ENCODE peak calls at places on chromosomes 5 and 9, in seven cellular contexts. H, F, O, S, T, D and X are unnamed samples. For H3K4me1, the result is how much of the 10 kb centered on the place peaks cover.

GRCh38 chr9:129023036-129023907 is 4.9 kb downstream of the SH3GLB2 start:
- DNase-seq in O (peak), T (no peak), H (no peak), D (peak), S (peak), F (no peak), X (peak)

GRCh38 chr5:178790371-178790770 is 59.9 kb upstream of the ZNF354A start:
- DNase-seq in O (peak), T (no peak), H (no peak), S (no peak), F (peak), D (no peak), X (no peak)

GRCh38 chr9:36796671-36797419 is 224.2 kb downstream of the MELK start:
- DNase-seq in S (no peak), F (no peak), T (no peak), D (no peak), H (no peak), O (no peak), X (no peak)

GRCh38 chr5:154829589-154830218 is 20.7 kb downstream of the FAXDC2 start:
- DNase-seq in D (peak), H (peak), T (no peak), F (peak), O (no peak), S (no peak), X (no peak)

GRCh38 chr5:96679293-96679692 is 17.1 kb downstream of the CAST start:
- DNase-seq in T (peak), S (no peak), O (no peak), H (no peak), F (no peak), D (no peak), X (no peak)

GRCh38 chr5:112923148-112923917 is 1.3 kb upstream of the REEP5 start:
- DNase-seq in F (no peak), D (no peak), H (peak), T (peak), O (no peak), S (peak), X (no peak)

GRCh38 chr9:132554755-132555154 is 27.7 kb upstream of the BARHL1 start:
- DNase-seq in O (no peak), D (no peak), S (no peak), T (no peak), H (no peak), F (no peak), X (no peak)

GRCh38 chr5:123720955-123721354 is 209.0 kb downstream of the CSNK1G3 start:
- DNase-seq in H (no peak), D (no peak), T (no peak), F (no peak), O (no peak), S (no peak), X (no peak)

GRCh38 chr5:149497357-149497756 is 53.9 kb downstream of the CSNK1A1 start:
- DNase-seq in F (no peak), S (no peak), O (no peak), H (no peak), D (peak), T (no peak), X (no peak)

GRCh38 chr9:27688954-27689353 is 115.7 kb upstream of the C9orf72 start:
- DNase-seq in S (no peak), O (no peak), D (no peak), T (no peak), H (no peak), F (no peak), X (no peak)

GRCh38 chr5:179311091-179311470 is 34.2 kb downstream of the ADAMTS2 start:
- DNase-seq in D (no peak), S (peak), F (peak), O (peak), H (no peak), T (no peak), X (no peak)

GRCh38 chr5:82119889-82120288 is 148.1 kb downstream of the ATG10 start:
- DNase-seq in O (no peak), D (no peak), S (no peak), F (no peak), T (no peak), H (no peak), X (no peak)

GRCh38 chr5:162325143-162325727 is 257.7 kb downstream of the GABRG2 start:
- DNase-seq in T (no peak), H (no peak), F (no peak), O (no peak), S (no peak), D (no peak), X (no peak)

GRCh38 chr9:136021171-136021890 is 60.2 kb upstream of the UBAC1 start:
- DNase-seq in H (no peak), F (no peak), O (no peak), T (no peak), D (no peak), S (no peak), X (no peak)

GRCh38 chr5:143569213-143569663 is 165.8 kb upstream of the NR3C1 start:
- DNase-seq in T (no peak), S (no peak), F (no peak), O (no peak), H (no peak), D (no peak), X (no peak)

GRCh38 chr9:136311433-136312375 is 7.8 kb upstream of the CCDC187 start:
- DNase-seq in F (no peak), T (peak), O (no peak), H (peak), S (peak), D (no peak), X (peak)

GRCh38 chr5:43773032-43773830 is 170.3 kb downstream of the NNT start:
- DNase-seq in T (no peak), H (no peak), S (no peak), D (peak), O (no peak), F (no peak), X (no peak)

GRCh38 chr5:171420429-171421231 is 1.2 kb downstream of the FGF18 start:
- DNase-seq in O (peak), H (peak), F (peak), T (no peak), D (peak), S (peak), X (peak)

GRCh38 chr5:77774981-77775772 is 962 bp downstream of the TBCA start:
- DNase-seq in T (no peak), O (no peak), H (no peak), D (peak), F (no peak), S (no peak), X (no peak)

GRCh38 chr9:2085719-2086515 is 70.8 kb downstream of the SMARCA2 start:
- DNase-seq in H (no peak), S (no peak), F (no peak), O (no peak), D (peak), T (no peak), X (no peak)

GRCh38 chr9:23538060-23538387 is 288.0 kb downstream of the ELAVL2 start:
- DNase-seq in T (no peak), D (no peak), H (no peak), F (no peak), O (no peak), S (no peak), X (no peak)

GRCh38 chr9:132241840-132242620 is 80.2 kb downstream of the NTNG2 start:
- DNase-seq in D (no peak), T (peak), S (peak), O (peak), H (peak), F (peak), X (no peak)

GRCh38 chr9:116365056-116365471 is 211.5 kb downstream of the PAPPA start:
- DNase-seq in T (no peak), S (peak), O (peak), H (no peak), D (peak), F (no peak), X (peak)

GRCh38 chr9:77843088-77843985 is 188.3 kb downstream of the GNAQ start:
- DNase-seq in F (no peak), H (no peak), S (no peak), O (no peak), D (no peak), T (no peak), X (no peak)

GRCh38 chr9:1050125-1050895 is at the start of gene DMRT2:
- DNase-seq in F (peak), S (peak), H (peak), T (peak), O (peak), D (peak), X (peak)

GRCh38 chr9:13568446-13568845 is 289.0 kb upstream of the MPDZ start:
- DNase-seq in H (no peak), F (no peak), D (peak), T (peak), S (no peak), O (no peak), X (peak)

GRCh38 chr5:149618581-149619248 is 37.4 kb downstream of the ARHGEF37 start:
- DNase-seq in O (no peak), T (peak), D (peak), H (peak), S (no peak), F (no peak), X (peak)

GRCh38 chr9:125744616-125745387 is 2.4 kb upstream of the PBX3 start:
- DNase-seq in F (no peak), O (no peak), S (no peak), T (no peak), H (no peak), D (peak), X (no peak)

GRCh38 chr5:72145351-72145750 is 38.1 kb downstream of the MAP1B start:
- DNase-seq in S (no peak), F (no peak), T (no peak), D (peak), O (no peak), H (no peak), X (no peak)

GRCh38 chr5:107021575-107021974 is 649.2 kb downstream of the EFNA5 start:
- DNase-seq in O (no peak), S (no peak), H (no peak), F (no peak), D (no peak), T (no peak), X (no peak)

GRCh38 chr5:169390265-169390664 is 89.3 kb upstream of the SLIT3 start:
- DNase-seq in F (no peak), O (no peak), S (no peak), T (no peak), H (no peak), D (no peak), X (no peak)

GRCh38 chr5:72835633-72836032 is 19.2 kb downstream of the TNPO1 start:
- DNase-seq in T (no peak), O (no peak), S (no peak), F (no peak), D (no peak), H (no peak), X (no peak)

GRCh38 chr9:469672-470040 is 255.0 kb downstream of the DOCK8 start:
- DNase-seq in T (peak), O (no peak), H (peak), S (peak), F (no peak), D (no peak), X (peak)

GRCh38 chr9:109312783-109313182 is 8.1 kb downstream of the EPB41L4B start:
- DNase-seq in S (no peak), H (no peak), D (no peak), T (no peak), F (no peak), O (no peak), X (no peak)

GRCh38 chr9:76136986-76137385 is 246.5 kb downstream of the PCSK5 start:
- DNase-seq in O (no peak), S (no peak), H (no peak), T (no peak), F (no peak), D (peak), X (no peak)

GRCh38 chr5:149228610-149229297 is 42.9 kb upstream of the AFAP1L1 start:
- DNase-seq in F (no peak), T (no peak), S (no peak), O (no peak), D (peak), H (peak), X (no peak)

DNA sequence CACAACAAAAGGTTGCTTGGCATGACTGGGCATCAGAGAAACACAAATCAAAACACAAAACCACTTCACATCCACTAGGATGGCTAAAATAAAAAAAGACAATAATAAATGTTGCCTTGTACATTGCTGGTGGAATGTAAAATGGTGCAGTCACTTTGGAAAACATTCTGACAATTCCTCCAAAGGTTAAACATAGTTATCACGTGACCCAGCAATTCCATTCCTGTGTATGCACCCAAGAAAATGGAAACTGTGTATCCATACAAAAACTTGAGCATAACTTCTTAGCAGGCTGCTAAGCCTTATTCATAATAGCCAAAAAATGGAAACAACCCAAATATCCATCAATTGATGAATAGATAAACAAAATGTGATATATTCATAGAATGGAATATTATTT is 10.2 kb upstream of the SLC46A2 start:
- DNase-seq in F (no peak), S (no peak), T (no peak), D (no peak), O (no peak), H (no peak), X (no peak)
- H3K4me1 ChIP-seq in F (under half), S (under half), T (under half), D (under half), O (under half), H (under half), X (under half)

DNA sequence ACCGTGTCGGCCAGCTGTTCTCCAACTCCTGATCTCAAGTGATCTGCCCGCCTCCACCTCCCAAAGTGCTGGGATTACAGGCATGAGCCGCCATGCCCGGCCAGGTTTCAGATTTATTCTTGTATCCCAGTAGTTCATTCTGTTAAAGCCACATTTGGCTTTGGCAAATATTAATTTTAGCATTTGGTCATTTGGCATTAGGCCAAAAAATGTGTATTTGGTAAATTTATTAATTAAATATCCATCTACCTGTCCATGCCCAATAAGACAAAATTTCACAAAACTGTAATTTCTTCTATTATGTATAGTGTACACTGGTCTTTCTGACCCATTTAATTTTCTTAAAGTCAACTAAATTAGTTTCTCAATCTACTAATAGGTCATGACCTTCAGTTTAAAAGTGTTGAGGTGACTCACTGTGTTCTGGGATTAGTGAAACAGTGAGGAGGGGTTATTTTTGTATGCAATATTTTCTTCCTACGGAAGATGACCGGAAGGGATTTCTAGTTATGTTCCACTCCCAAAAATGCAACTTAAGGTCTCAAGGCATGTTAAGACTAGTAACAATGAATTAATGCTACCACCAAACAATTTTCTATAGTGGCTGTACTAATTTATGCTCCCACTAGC is 21.0 kb downstream of the OSTF1 start:
- DNase-seq in F (no peak), D (no peak), H (no peak), T (no peak), O (no peak), S (no peak), X (no peak)
- H3K27ac ChIP-seq in F (no peak), D (peak), H (no peak), T (no peak), O (no peak), S (no peak), X (peak)

GRCh38 chr5:124907098-124907644 is 160.7 kb upstream of the ZNF608 start:
- DNase-seq in H (no peak), S (no peak), F (no peak), T (no peak), O (no peak), D (no peak), X (peak)
- H3K4me3 ChIP-seq in H (no peak), S (no peak), F (no peak), T (no peak), O (no peak), D (no peak), X (no peak)

GRCh38 chr9:111458139-111459009 is 25.8 kb downstream of the ECPAS start:
- DNase-seq in H (no peak), D (no peak), O (no peak), F (no peak), T (no peak), S (no peak), X (no peak)

GRCh38 chr9:111451570-111451969 is 32.6 kb downstream of the ECPAS start:
- DNase-seq in T (no peak), S (no peak), H (no peak), F (no peak), D (no peak), O (no peak), X (no peak)

GRCh38 chr9:111454751-111455150 is 29.4 kb downstream of the ECPAS start:
- DNase-seq in O (no peak), T (no peak), H (no peak), F (no peak), S (no peak), D (no peak), X (no peak)

GRCh38 chr9:111456536-111456935 is 27.6 kb downstream of the ECPAS start:
- DNase-seq in D (peak), S (no peak), O (no peak), T (no peak), H (no peak), F (no peak), X (no peak)

GRCh38 chr9:111455638-111456037 is 28.5 kb downstream of the ECPAS start:
- DNase-seq in O (no peak), F (no peak), S (no peak), H (no peak), T (no peak), D (no peak), X (no peak)
- H3K4me1 ChIP-seq in O (under half), F (under half), S (under half), H (under half), T (under half), D (under half), X (under half)

GRCh38 chr9:115264333-115264732 is 146.4 kb upstream of the TNC start:
- DNase-seq in T (no peak), O (no peak), F (no peak), S (no peak), H (no peak), D (peak), X (no peak)

GRCh38 chr9:115261656-115262081 is 143.7 kb upstream of the TNC start:
- DNase-seq in T (no peak), F (no peak), D (peak), H (no peak), O (no peak), S (no peak), X (no peak)

GRCh38 chr9:115262477-115262876 is 144.5 kb upstream of the TNC start:
- DNase-seq in T (peak), O (no peak), H (peak), S (peak), D (peak), F (peak), X (peak)

GRCh38 chr9:115262952-115263351 is 145.0 kb upstream of the TNC start:
- DNase-seq in F (no peak), D (peak), T (no peak), S (no peak), H (no peak), O (no peak), X (no peak)

DNA sequence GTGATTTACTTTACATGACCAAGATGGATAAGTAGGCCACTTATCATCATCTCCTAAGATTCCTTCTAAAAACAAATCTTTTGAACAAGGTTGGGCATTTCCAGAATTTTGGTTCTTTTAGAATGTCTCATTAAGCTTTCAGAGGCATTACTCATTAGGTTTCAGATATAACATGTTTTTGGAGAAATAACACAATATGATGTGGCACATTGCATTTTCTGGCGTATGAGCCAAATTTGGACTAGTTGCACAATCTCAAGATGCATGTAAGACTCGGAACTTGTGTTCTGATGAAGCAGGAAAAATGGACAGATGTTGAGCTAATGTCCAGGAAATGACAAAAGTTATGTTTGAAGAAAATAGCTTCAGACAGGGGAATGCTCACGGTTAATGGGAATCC is 145.8 kb upstream of the TNC start:
- DNase-seq in O (no peak), F (no peak), H (no peak), S (no peak), T (no peak), D (peak), X (no peak)
- H3K27ac ChIP-seq in O (no peak), F (no peak), H (no peak), S (no peak), T (no peak), D (peak), X (no peak)

GRCh38 chr9:114378016-114378415 is 9.8 kb downstream of the AKNA start:
- DNase-seq in D (no peak), O (peak), H (no peak), T (no peak), F (no peak), S (no peak), X (no peak)

GRCh38 chr9:114378883-114379282 is 8.9 kb downstream of the AKNA start:
- DNase-seq in D (no peak), T (no peak), F (no peak), O (peak), S (no peak), H (no peak), X (no peak)

GRCh38 chr9:114382951-114383865 is 4.6 kb downstream of the AKNA start:
- DNase-seq in S (peak), D (peak), H (peak), T (no peak), O (peak), F (no peak), X (peak)

GRCh38 chr9:114383866-114384231 is 3.9 kb downstream of the AKNA start:
- DNase-seq in D (no peak), H (no peak), F (no peak), T (no peak), O (no peak), S (no peak), X (no peak)

GRCh38 chr9:114380988-114381387 is 6.8 kb downstream of the AKNA start:
- DNase-seq in H (no peak), T (no peak), F (no peak), S (no peak), D (no peak), O (peak), X (no peak)
- H3K4me3 ChIP-seq in H (no peak), T (no peak), F (no peak), S (no peak), D (no peak), O (no peak), X (no peak)